ENCODE peak calls at places on chromosomes 11 and 22, in nine cellular contexts. Z is spleen; N is GM23248; W is ascending aorta; J is tibial artery; G is SHP77; M is stimulated activated naive CD4-positive, alpha-beta T cell; K is GM04503; E is ureter. B is an unnamed sample.

GRCh38 chr22:37627091-37627490 is 12.4 kb upstream of the SH3BP1 start:
- DNase-seq in Z (no peak), N (peak), W (no peak), J (no peak), G (no peak), M (no peak), K (no peak), E (no peak), B (peak)

GRCh38 chr22:37161442-37161841 is 11.7 kb upstream of the IL2RB start:
- DNase-seq in Z (peak), N (peak), W (no peak), J (no peak), G (no peak), M (no peak), K (no peak), E (no peak), B (no peak)

GRCh38 chr11:74412733-74413359 is 14.6 kb upstream of the PGM2L1 start:
- DNase-seq in Z (no peak), N (no peak), W (no peak), J (no peak), G (no peak), M (no peak), K (no peak), E (no peak), B (no peak)

GRCh38 chr11:126999366-126999765 is 1.2 kb downstream of the KIRREL3 start:
- DNase-seq in Z (no peak), N (no peak), W (no peak), J (no peak), G (no peak), M (no peak), K (no peak), E (no peak), B (no peak)

GRCh38 chr22:19761022-19761499 is 483 bp downstream of the TBX1 start:
- DNase-seq in Z (no peak), N (peak), W (no peak), J (no peak), G (no peak), M (no peak), K (no peak), E (no peak), B (no peak)

GRCh38 chr11:10412266-10412665 is 42.8 kb upstream of the AMPD3 start:
- DNase-seq in Z (no peak), N (no peak), W (no peak), J (no peak), G (no peak), M (no peak), K (no peak), E (no peak), B (no peak)

GRCh38 chr22:50697667-50698506 is 25.3 kb downstream of the SHANK3 start:
- DNase-seq in Z (peak), N (peak), W (no peak), J (no peak), G (no peak), M (no peak), K (no peak), E (no peak), B (no peak)

GRCh38 chr11:19578871-19579270 is 133.8 kb upstream of the NAV2 start:
- DNase-seq in Z (no peak), N (no peak), W (no peak), J (no peak), G (no peak), M (no peak), K (no peak), E (no peak), B (no peak)

GRCh38 chr11:43508511-43508918 is 149.8 kb downstream of the TTC17 start:
- DNase-seq in Z (no peak), N (peak), W (no peak), J (no peak), G (no peak), M (no peak), K (peak), E (no peak), B (peak)